ENCODE peak calls at places on chromosomes 4 and X, in nine cellular contexts. M, A, S, K, H, F, U, Y and Z are unnamed samples.

GRCh38 chr4:87375719-87376291 is 15.2 kb downstream of the HSD17B11 start:
- DNase-seq in M (peak; percentile 92), K (peak; percentile 71), H (no peak), A (no peak), Y (peak; percentile 88), S (peak; percentile 22), F (peak; percentile 71), U (peak; percentile 62), Z (peak; percentile 60)

GRCh38 chr4:30776921-30777415 is 56.8 kb downstream of the PCDH7 start:
- DNase-seq in U (no peak), K (peak; percentile 56), S (no peak), F (peak; percentile 60), Y (no peak), M (no peak), A (no peak), H (no peak), Z (no peak)

GRCh38 chrX:129522184-129523059 is 868 bp downstream of the SMARCA1 start:
- DNase-seq in S (peak; percentile 16), A (peak; percentile 31), K (peak; percentile 48), Y (peak; percentile 54), H (peak; percentile 67), U (peak; percentile 63), M (peak; percentile 81), F (peak; percentile 69), Z (peak; percentile 3)

GRCh38 chrX:71492086-71493065 is 40.5 kb upstream of the OGT start:
- DNase-seq in U (peak; percentile 39), M (peak; percentile 80), S (no peak), F (peak; percentile 51), Y (peak; percentile 26), K (peak; percentile 37), A (no peak), H (no peak), Z (peak; percentile 53)

GRCh38 chrX:34629572-34629971 is 27.5 kb downstream of the TMEM47 start:
- DNase-seq in K (peak; percentile 56), F (peak; percentile 60), A (no peak), Y (no peak), U (no peak), M (peak; percentile 59), S (no peak), H (no peak), Z (no peak)

GRCh38 chr4:33494150-33494549 is 2750.2 kb downstream of the ARAP2 start:
- DNase-seq in H (no peak), M (no peak), S (no peak), K (peak; percentile 3), F (peak; percentile 12), Y (no peak), U (peak; percentile 10), A (no peak), Z (no peak)

GRCh38 chrX:55057691-55058249 is 17.1 kb upstream of the PAGE2B start:
- DNase-seq in U (peak; percentile 61), S (peak; percentile 16), A (peak; percentile 1), K (no peak), F (peak; percentile 12), H (no peak), M (peak; percentile 48), Y (peak; percentile 28), Z (peak; percentile 55)

GRCh38 chr4:101141855-101142254 is 205.5 kb downstream of the PPP3CA start:
- DNase-seq in A (no peak), M (no peak), S (no peak), U (no peak), F (no peak), Y (no peak), K (no peak), H (no peak), Z (no peak)

GRCh38 chrX:15914486-15914885 is 59.9 kb upstream of the AP1S2 start:
- DNase-seq in F (no peak), K (no peak), A (no peak), U (no peak), H (no peak), M (no peak), S (no peak), Y (no peak), Z (no peak)

GRCh38 chr4:153582954-153583456 is 101.1 kb upstream of the TLR2 start:
- DNase-seq in F (no peak), H (no peak), K (no peak), A (no peak), M (no peak), Y (no peak), U (no peak), S (no peak), Z (no peak)

GRCh38 chr4:57405359-57405758 is 295.2 kb upstream of the IGFBP7 start:
- DNase-seq in A (no peak), K (peak; percentile 47), M (peak; percentile 86), U (peak; percentile 98), S (no peak), Y (no peak), H (no peak), F (peak; percentile 59), Z (peak; percentile 92)

GRCh38 chrX:17719651-17720050 is 17.6 kb upstream of the SCML1 start:
- DNase-seq in H (no peak), Y (no peak), U (no peak), S (no peak), A (no peak), F (no peak), M (no peak), K (no peak), Z (no peak)

DNA sequence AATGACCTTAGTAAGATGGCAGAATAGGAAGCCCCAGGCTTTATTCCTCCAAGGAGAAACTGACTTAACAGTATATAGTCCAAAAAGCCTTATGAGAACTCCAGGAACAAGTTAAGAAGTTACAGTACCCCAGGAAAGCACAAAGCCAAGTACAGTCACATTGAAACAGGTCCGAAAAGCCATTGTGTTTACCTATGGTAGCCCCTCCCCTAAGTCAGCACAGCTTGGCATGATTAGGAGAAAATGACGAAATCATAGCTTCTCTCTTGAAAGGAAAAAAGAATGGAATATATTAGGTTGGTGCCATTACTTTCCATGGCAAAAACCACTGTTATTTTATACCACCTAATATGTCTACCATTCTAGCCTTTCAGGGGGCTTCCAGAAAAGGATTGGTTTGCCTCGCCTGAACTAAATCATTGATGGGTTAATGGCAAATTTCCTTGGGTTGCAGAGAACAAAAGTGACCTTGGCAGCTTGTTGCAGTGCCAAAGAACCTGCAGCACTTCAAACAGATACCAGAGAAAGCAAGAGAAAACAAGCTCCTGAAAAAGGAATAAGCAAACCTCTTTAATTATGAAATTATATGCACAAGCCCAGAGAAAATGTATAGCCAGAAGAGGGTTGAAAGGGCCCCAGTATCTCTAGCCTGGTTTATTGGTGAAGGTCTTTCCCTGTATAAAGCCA is 130.6 kb downstream of the PTCHD1 start:
- DNase-seq in S (no peak), Y (no peak), H (no peak), U (no peak), K (no peak), M (no peak), A (no peak), F (no peak), Z (no peak)
- H3K9me3 ChIP-seq in S (no peaks in the 10 kb centered on the region), Y (no peaks in the 10 kb centered on the region), H (no peaks in the 10 kb centered on the region), U (peaks cover 11% of the 10 kb centered on the region), K (no peaks in the 10 kb centered on the region), M (no peaks in the 10 kb centered on the region), A (peaks cover 2% of the 10 kb centered on the region), F (no peaks in the 10 kb centered on the region), Z (no peaks in the 10 kb centered on the region)

DNA sequence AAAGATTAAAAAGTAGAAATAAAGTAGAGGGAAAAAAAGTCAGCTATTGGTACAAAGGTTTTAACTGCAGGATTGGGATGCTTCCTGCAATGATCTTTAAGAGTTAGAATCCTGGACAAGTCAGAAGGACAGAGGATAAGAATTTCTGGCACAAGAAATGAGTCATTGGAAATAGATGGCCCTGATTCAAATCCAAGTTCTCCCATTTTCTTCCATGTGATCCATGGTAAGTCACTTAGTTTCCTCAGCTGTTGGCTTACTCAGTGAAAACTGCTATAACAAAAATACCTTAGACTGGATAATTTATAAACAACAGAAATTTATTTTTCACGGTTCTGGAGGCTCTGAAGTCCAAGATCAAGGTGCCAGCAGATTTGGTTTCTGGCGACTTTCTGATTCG is 13.3 kb upstream of the TBC1D19 start:
- DNase-seq in U (no peak), K (peak; percentile 19), Y (no peak), A (no peak), S (no peak), F (peak; percentile 34), H (no peak), M (no peak), Z (no peak)
- H3K9ac ChIP-seq in U (no peak overlapping the region), K (no peak overlapping the region), Y (no peak overlapping the region), A (no peak overlapping the region), S (no peak overlapping the region), F (no peak overlapping the region), H (no peak overlapping the region), M (no peak overlapping the region), Z (no peak overlapping the region)

GRCh38 chr4:23097251-23097650 is 404.5 kb downstream of the GBA3 start:
- DNase-seq in A (no peak), F (peak; percentile 88), Y (peak; percentile 44), U (peak; percentile 67), H (no peak), K (peak; percentile 87), S (no peak), M (peak; percentile 57), Z (no peak)

DNA sequence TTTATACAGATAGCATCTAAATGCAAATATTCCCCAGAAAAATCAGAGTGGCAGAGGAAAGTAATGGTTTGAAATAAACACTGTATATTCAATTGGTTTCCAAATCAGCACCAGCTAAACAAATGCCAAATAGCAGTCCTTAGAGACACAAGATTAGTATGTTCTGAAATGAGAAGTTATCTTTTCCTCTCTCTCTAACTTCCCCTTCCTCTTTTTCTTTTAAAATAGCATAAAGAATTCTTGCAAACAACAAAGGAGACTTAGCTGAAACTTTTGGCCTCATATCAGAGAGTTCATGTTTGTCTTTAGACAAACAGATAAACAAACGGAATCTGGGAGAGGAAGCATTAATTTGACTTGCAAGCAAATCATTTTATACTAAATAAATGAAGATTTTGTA is 398.9 kb downstream of the GBA3 start:
- DNase-seq in H (no peak), M (no peak), Y (no peak), A (no peak), U (no peak), F (no peak), K (no peak), S (no peak), Z (no peak)
- H3K27ac ChIP-seq in H (no peak overlapping the region), M (no peak overlapping the region), Y (no peak overlapping the region), A (no peak overlapping the region), U (no peak overlapping the region), F (no peak overlapping the region), K (no peak overlapping the region), S (no peak overlapping the region), Z (no peak overlapping the region)

GRCh38 chr4:48570646-48571220 is 80.7 kb downstream of the ZAR1 start:
- DNase-seq in F (peak; percentile 85), U (peak; percentile 34), S (no peak), K (peak; percentile 80), Y (peak; percentile 76), H (no peak), A (no peak), M (peak; percentile 87), Z (peak; percentile 72)

GRCh38 chr4:48565362-48566083 is 75.5 kb downstream of the ZAR1 start:
- DNase-seq in M (no peak), H (no peak), F (no peak), A (no peak), U (no peak), Y (no peak), K (no peak), S (no peak), Z (no peak)

GRCh38 chr4:48575964-48576363 is 85.9 kb downstream of the ZAR1 start:
- DNase-seq in Y (peak; percentile 75), K (peak; percentile 59), H (no peak), U (peak; percentile 27), M (peak; percentile 46), F (peak; percentile 70), A (no peak), S (no peak), Z (peak; percentile 37)

DNA sequence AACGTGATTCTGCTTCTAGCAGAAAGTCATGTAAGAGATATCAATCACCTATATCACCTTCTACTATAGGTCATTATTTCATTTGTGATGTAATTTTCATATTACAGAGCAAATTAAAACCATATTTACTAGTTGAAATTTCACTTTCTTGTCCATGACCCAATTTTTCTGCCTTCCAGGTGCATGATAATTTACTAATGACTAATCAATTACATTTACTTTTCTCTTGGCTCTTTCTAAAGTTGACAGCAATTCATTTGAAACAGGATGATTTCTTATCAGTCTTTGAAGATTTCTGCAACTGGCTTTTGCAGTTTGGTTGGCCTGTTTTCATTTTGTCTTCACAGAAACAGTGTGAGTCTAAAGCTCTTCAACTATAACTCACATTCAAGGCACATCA is 81.4 kb downstream of the ZAR1 start:
- DNase-seq in F (no peak), U (no peak), S (no peak), A (no peak), K (no peak), H (no peak), M (no peak), Y (no peak), Z (no peak)
- H3K9me3 ChIP-seq in F (no peaks in the 10 kb centered on the region), U (no peaks in the 10 kb centered on the region), S (no peaks in the 10 kb centered on the region), A (no peaks in the 10 kb centered on the region), K (no peaks in the 10 kb centered on the region), H (no peaks in the 10 kb centered on the region), M (no peaks in the 10 kb centered on the region), Y (no peaks in the 10 kb centered on the region), Z (no peaks in the 10 kb centered on the region)